ENCODE peak calls at places on chromosome 22, in ten cellular contexts. I is A549, F is transverse colon, V is heart left ventricle, Y is body of pancreas, O is lower leg skin, R is prostate gland, M is IMR-90, K is adrenal gland, L is NB4. Z is an unnamed sample.

GRCh38 chr22:30947163-30947820 is 21.3 kb downstream of the MORC2 start:
- DNase-seq in I (no peak), F (peak), V (peak), Y (no peak), O (no peak), R (peak), M (no peak), K (no peak), L (no peak), Z (no peak)

GRCh38 chr22:36212896-36213295 is 11.3 kb upstream of the APOL4 start:
- DNase-seq in I (no peak), F (no peak), V (no peak), Y (no peak), O (no peak), R (no peak), M (no peak), K (no peak), L (peak), Z (no peak)

GRCh38 chr22:21761086-21761485 is 25.5 kb upstream of the YPEL1 start:
- DNase-seq in I (no peak), F (no peak), V (no peak), Y (no peak), O (no peak), R (no peak), M (peak), K (no peak), L (no peak), Z (no peak)

GRCh38 chr22:36773935-36774334 is 2.0 kb downstream of the IFT27 start:
- DNase-seq in I (peak), F (no peak), V (no peak), Y (peak), O (no peak), R (no peak), M (peak), K (no peak), L (peak), Z (no peak)

GRCh38 chr22:25334091-25334490 is 114.7 kb downstream of the CRYBB2 start:
- DNase-seq in I (no peak), F (peak), V (peak), Y (peak), O (no peak), R (peak), M (peak), K (peak), L (peak), Z (peak)

GRCh38 chr22:40050258-40050657 is 55.5 kb downstream of the FAM83F start:
- DNase-seq in I (no peak), F (peak), V (no peak), Y (no peak), O (no peak), R (no peak), M (no peak), K (no peak), L (peak), Z (no peak)

GRCh38 chr22:22030493-22031182 is 48.1 kb upstream of the TOP3B start:
- DNase-seq in I (peak), F (peak), V (no peak), Y (no peak), O (no peak), R (no peak), M (peak), K (no peak), L (peak), Z (no peak)

GRCh38 chr22:45273452-45274075 is 11.2 kb upstream of the UPK3A start:
- DNase-seq in I (no peak), F (peak), V (no peak), Y (no peak), O (no peak), R (no peak), M (no peak), K (no peak), L (no peak), Z (no peak)

GRCh38 chr22:35301370-35301874 is 1.7 kb downstream of the TOM1 start:
- DNase-seq in I (peak), F (peak), V (peak), Y (peak), O (peak), R (no peak), M (peak), K (peak), L (peak), Z (peak)

GRCh38 chr22:37559521-37559900 is 769 bp upstream of the CDC42EP1 start:
- DNase-seq in I (no peak), F (no peak), V (no peak), Y (no peak), O (no peak), R (no peak), M (no peak), K (no peak), L (no peak), Z (no peak)

GRCh38 chr22:27641049-27641790 is 160.3 kb downstream of the MN1 start:
- DNase-seq in I (no peak), F (no peak), V (no peak), Y (no peak), O (no peak), R (no peak), M (peak), K (no peak), L (no peak), Z (no peak)

GRCh38 chr22:48702573-48703264 is 1125.0 kb downstream of the BRD1 start:
- DNase-seq in I (no peak), F (no peak), V (no peak), Y (peak), O (no peak), R (no peak), M (no peak), K (no peak), L (peak), Z (no peak)

GRCh38 chr22:37496651-37497599 is 10.7 kb upstream of the MFNG start:
- DNase-seq in I (peak), F (no peak), V (no peak), Y (no peak), O (no peak), R (no peak), M (peak), K (no peak), L (no peak), Z (no peak)

GRCh38 chr22:30186048-30186447 is 60.5 kb downstream of the LIF start:
- DNase-seq in I (no peak), F (no peak), V (no peak), Y (no peak), O (no peak), R (no peak), M (no peak), K (no peak), L (no peak), Z (no peak)

GRCh38 chr22:45917146-45917545 is 59.8 kb downstream of the WNT7B start:
- DNase-seq in I (no peak), F (no peak), V (no peak), Y (peak), O (no peak), R (peak), M (no peak), K (no peak), L (no peak), Z (no peak)

GRCh38 chr22:46033256-46034200 is 56.6 kb upstream of the WNT7B start:
- DNase-seq in I (no peak), F (no peak), V (no peak), Y (no peak), O (no peak), R (no peak), M (peak), K (peak), L (no peak), Z (no peak)

GRCh38 chr22:29450222-29450621 is 11.8 kb downstream of the RFPL1 start:
- DNase-seq in I (no peak), F (no peak), V (no peak), Y (no peak), O (no peak), R (no peak), M (no peak), K (no peak), L (no peak), Z (no peak)

GRCh38 chr22:38706885-38707180 is 1.1 kb downstream of the GTPBP1 start:
- DNase-seq in I (no peak), F (no peak), V (no peak), Y (no peak), O (no peak), R (peak), M (no peak), K (no peak), L (no peak), Z (no peak)

GRCh38 chr22:21682385-21683175 is 16.8 kb downstream of the PPIL2 start:
- DNase-seq in I (no peak), F (no peak), V (no peak), Y (peak), O (no peak), R (no peak), M (no peak), K (no peak), L (no peak), Z (no peak)

GRCh38 chr22:49330421-49331222 is 497.1 kb downstream of the BRD1 start:
- DNase-seq in I (no peak), F (peak), V (no peak), Y (no peak), O (peak), R (no peak), M (no peak), K (peak), L (no peak), Z (no peak)

GRCh38 chr22:46752286-46752685 is 10.2 kb upstream of the TBC1D22A start:
- DNase-seq in I (no peak), F (no peak), V (no peak), Y (no peak), O (no peak), R (no peak), M (no peak), K (no peak), L (no peak), Z (no peak)

GRCh38 chr22:22097727-22098228 is 115.2 kb upstream of the TOP3B start:
- DNase-seq in I (no peak), F (no peak), V (no peak), Y (no peak), O (no peak), R (no peak), M (no peak), K (no peak), L (no peak), Z (no peak)

GRCh38 chr22:39240841-39241631 is 3.7 kb downstream of the PDGFB start:
- DNase-seq in I (peak), F (peak), V (peak), Y (peak), O (peak), R (peak), M (no peak), K (peak), L (no peak), Z (peak)

GRCh38 chr22:39496131-39496838 is 5.8 kb upstream of the MIEF1 start:
- DNase-seq in I (peak), F (peak), V (peak), Y (peak), O (peak), R (peak), M (peak), K (peak), L (peak), Z (peak)

GRCh38 chr22:35425971-35426800 is 26.2 kb downstream of the MCM5 start:
- DNase-seq in I (no peak), F (no peak), V (no peak), Y (no peak), O (no peak), R (no peak), M (peak), K (no peak), L (no peak), Z (no peak)

GRCh38 chr22:37088108-37088605 is 21.4 kb downstream of the TMPRSS6 start:
- DNase-seq in I (peak), F (no peak), V (no peak), Y (no peak), O (no peak), R (no peak), M (peak), K (no peak), L (peak), Z (no peak)

GRCh38 chr22:22154068-22154467 is 90.5 kb upstream of the VPREB1 start:
- DNase-seq in I (no peak), F (no peak), V (no peak), Y (no peak), O (no peak), R (no peak), M (no peak), K (no peak), L (peak), Z (no peak)

GRCh38 chr22:24169439-24170058 is 11.7 kb upstream of the SUSD2 start:
- DNase-seq in I (no peak), F (no peak), V (no peak), Y (no peak), O (no peak), R (no peak), M (no peak), K (no peak), L (no peak), Z (no peak)
- TF ChIP-seq POLR2A in I (no peak), F (no peak), V (no peak), Y (no peak), O (no peak), R (no peak), M (no peak), K (no peak), L (no peak), Z (no peak)

GRCh38 chr22:23751441-23751996 is 607 bp upstream of the ZNF70 start:
- DNase-seq in I (no peak), F (peak), V (no peak), Y (peak), O (no peak), R (no peak), M (no peak), K (peak), L (peak), Z (peak)

GRCh38 chr22:23752090-23752691 is 1.3 kb upstream of the ZNF70 start:
- DNase-seq in I (no peak), F (peak), V (no peak), Y (no peak), O (no peak), R (no peak), M (no peak), K (no peak), L (peak), Z (no peak)

GRCh38 chr22:23750374-23750743 is 553 bp downstream of the ZNF70 start:
- DNase-seq in I (no peak), F (no peak), V (no peak), Y (no peak), O (no peak), R (no peak), M (no peak), K (no peak), L (no peak), Z (no peak)

GRCh38 chr22:23749747-23750373 is 1.1 kb downstream of the ZNF70 start:
- DNase-seq in I (no peak), F (no peak), V (no peak), Y (no peak), O (no peak), R (no peak), M (no peak), K (no peak), L (peak), Z (no peak)

GRCh38 chr22:23750744-23751440 is at the start of gene ZNF70:
- DNase-seq in I (peak), F (peak), V (peak), Y (peak), O (peak), R (peak), M (peak), K (peak), L (peak), Z (peak)
- TF ChIP-seq POLR2A in I (peak), F (peak), V (no peak), Y (peak), O (no peak), R (peak), M (peak), K (peak), L (peak), Z (peak)

DNA sequence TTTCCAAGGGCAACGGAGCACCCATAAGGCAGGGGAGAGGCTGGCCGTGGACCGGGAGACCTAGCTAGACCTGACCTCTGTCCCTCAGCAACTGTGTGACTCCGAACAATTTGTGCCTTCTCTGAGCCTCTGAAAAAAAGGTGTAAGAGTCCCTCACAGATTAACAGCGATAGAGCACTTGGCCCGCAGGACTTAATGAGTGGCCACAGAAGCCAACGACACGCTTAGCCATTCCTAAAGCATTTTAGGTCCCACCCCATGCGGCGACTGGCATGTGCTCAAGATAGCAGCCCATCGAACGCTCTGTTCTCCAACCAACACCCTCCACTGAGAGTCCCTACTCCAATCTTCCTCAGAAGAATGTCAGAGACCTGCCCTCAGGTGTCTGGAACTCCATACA is 1.5 kb downstream of the SULT4A1 start:
- DNase-seq in I (no peak), F (no peak), V (no peak), Y (no peak), O (peak), R (no peak), M (no peak), K (no peak), L (no peak), Z (peak)
- TF ChIP-seq POLR2A in I (no peak), F (no peak), V (no peak), Y (no peak), O (no peak), R (no peak), M (no peak), K (no peak), L (no peak), Z (no peak)

GRCh38 chr22:26357813-26358212 is 71.2 kb upstream of the ASPHD2 start:
- DNase-seq in I (no peak), F (no peak), V (no peak), Y (no peak), O (no peak), R (no peak), M (no peak), K (no peak), L (no peak), Z (no peak)
- TF ChIP-seq POLR2A in I (no peak), F (no peak), V (no peak), Y (no peak), O (no peak), R (no peak), M (no peak), K (no peak), L (no peak), Z (no peak)

DNA sequence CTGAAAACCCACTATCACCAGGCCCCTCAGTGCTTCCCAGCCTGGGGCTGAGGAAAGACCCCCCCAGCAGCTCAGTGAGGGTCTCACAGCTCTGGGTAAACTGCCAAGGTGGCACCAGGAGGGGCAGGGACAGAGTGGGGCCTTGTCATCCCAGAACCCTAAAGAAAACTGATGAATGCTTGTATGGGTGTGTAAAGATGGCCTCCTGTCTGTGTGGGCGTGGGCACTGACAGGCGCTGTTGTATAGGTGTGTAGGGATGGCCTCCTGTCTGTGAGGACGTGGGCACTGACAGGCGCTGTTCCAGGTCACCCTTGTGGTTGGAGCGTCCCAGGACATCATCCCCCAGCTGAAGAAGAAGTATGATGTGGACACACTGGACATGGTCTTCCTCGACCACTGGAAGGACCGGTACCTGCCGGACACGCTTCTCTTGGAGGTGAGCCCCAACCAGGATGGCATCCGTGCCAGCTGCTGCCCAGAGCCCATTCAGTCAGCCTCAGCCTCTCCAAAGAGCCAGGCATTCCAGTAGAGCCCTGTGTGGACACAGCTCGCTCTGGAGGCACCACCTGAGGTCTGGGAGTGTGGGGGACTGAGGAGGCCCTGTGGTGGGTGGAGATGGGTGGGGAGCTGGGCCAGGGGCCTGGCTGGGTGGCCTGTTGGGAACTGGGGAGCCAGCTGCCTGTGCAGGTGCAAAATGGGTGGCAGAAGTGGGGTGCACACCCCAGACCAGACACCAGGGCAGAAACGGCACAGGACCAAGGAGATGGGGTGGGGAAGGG is 22.4 kb upstream of the TXNRD2 start:
- DNase-seq in I (no peak), F (no peak), V (no peak), Y (no peak), O (no peak), R (no peak), M (no peak), K (no peak), L (no peak), Z (no peak)
- TF ChIP-seq POLR2A in I (no peak), F (no peak), V (no peak), Y (no peak), O (no peak), R (no peak), M (no peak), K (no peak), L (no peak), Z (no peak)

GRCh38 chr22:41682033-41682807 is 6.4 kb downstream of the SNU13 start:
- DNase-seq in I (no peak), F (peak), V (peak), Y (peak), O (peak), R (peak), M (peak), K (peak), L (peak), Z (peak)
- TF ChIP-seq POLR2A in I (no peak), F (peak), V (peak), Y (peak), O (no peak), R (peak), M (peak), K (peak), L (peak), Z (peak)

DNA sequence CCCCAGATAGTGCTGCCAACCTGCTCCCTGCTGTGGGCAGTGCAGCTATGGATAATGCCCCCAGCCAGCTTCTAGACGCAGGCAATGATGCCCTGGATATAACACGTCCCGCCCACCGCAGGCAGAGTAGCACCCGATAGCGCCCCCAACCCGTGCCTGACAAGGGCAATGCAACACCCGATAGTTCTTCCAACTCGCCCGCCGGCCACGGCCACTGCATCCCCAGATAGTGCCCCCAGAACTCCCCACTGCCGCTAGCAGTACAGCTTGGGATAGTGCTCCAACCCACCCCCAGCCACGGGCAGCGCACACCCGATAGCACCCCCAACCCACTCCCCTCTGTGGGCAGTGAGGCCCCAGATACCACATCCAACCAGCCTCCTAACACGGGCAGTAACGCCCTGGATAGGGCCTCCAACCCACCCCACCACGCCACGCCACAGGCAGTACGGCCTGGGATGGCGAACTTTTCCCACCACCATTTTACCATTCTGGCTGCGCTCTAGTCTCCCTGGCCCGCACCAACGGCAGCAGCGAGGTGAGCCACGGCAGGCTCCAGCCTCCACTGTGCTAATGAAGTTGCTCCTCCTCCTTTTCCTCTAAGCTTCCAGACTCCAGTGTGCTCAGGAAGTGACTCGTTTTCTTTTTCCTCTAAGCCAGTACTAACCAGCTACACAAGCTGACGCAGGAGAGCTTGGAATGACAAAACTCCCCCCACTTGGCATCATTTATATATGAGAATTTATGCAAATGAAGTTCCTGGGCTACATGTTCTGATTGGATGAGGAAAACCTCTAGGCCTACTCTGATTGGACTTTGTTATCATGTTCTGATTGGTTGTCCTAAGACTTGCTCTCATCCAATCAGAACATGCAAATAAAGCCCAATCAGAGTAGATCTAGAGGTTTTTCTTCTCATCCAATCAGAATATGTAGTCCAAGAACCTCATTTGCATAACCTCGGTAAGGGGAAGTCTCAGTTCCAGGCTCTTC is 3.0 kb upstream of the RFPL3 start:
- DNase-seq in I (no peak), F (no peak), V (no peak), Y (no peak), O (no peak), R (no peak), M (peak), K (peak), L (peak), Z (no peak)
- TF ChIP-seq POLR2A in I (no peak), F (no peak), V (no peak), Y (peak), O (no peak), R (no peak), M (no peak), K (no peak), L (no peak), Z (no peak)

Z was measured in Peyer's patch.